ENCODE peak calls at places on chromosome 4, in five cellular contexts. D is C1 segment of cervical spinal cord, G is dorsolateral prefrontal cortex, P is T follicular helper cell, T is iPS-NIHi11. S is an unnamed sample.

GRCh38 chr4:102815981-102816380 is 11.4 kb downstream of the UBE2D3 start:
- DNase-seq in D (no peak), G (no peak), T (peak), P (no peak), S (no peak)

GRCh38 chr4:173258866-173259265 is 75.3 kb downstream of the HMGB2 start:
- DNase-seq in P (no peak), D (no peak), T (no peak), G (no peak), S (no peak)

GRCh38 chr4:108821056-108821925 is 58.4 kb upstream of the ETNPPL start:
- DNase-seq in D (no peak), T (no peak), P (no peak), G (no peak), S (no peak)

GRCh38 chr4:145815626-145816025 is 123.0 kb downstream of the ZNF827 start:
- DNase-seq in P (no peak), D (no peak), G (no peak), T (no peak), S (no peak)

GRCh38 chr4:72463724-72464123 is 105.3 kb downstream of the ADAMTS3 start:
- DNase-seq in P (no peak), G (no peak), T (no peak), D (no peak), S (no peak)

GRCh38 chr4:152536545-152537182 is 772 bp upstream of the FBXW7 start:
- DNase-seq in P (peak), G (no peak), T (peak), D (no peak), S (no peak)

GRCh38 chr4:84031401-84031800 is 467.7 kb downstream of the NKX6-1 start:
- DNase-seq in G (no peak), T (no peak), P (no peak), D (no peak), S (no peak)

GRCh38 chr4:69830529-69831269 is 29.2 kb downstream of the SULT1E1 start:
- DNase-seq in T (no peak), P (no peak), D (no peak), G (no peak), S (no peak)

GRCh38 chr4:42904986-42905385 is 12.5 kb downstream of the GRXCR1 start:
- DNase-seq in T (no peak), D (no peak), G (no peak), P (no peak), S (peak)

GRCh38 chr4:14168919-14169318 is 541.4 kb upstream of the BOD1L1 start:
- DNase-seq in G (no peak), D (no peak), P (no peak), T (no peak), S (no peak)

GRCh38 chr4:158131037-158131436 is 41.8 kb downstream of the GASK1B start:
- DNase-seq in G (no peak), P (no peak), D (no peak), T (no peak), S (no peak)

GRCh38 chr4:86398187-86398586 is 38.3 kb upstream of the MAPK10 start:
- DNase-seq in P (no peak), G (no peak), T (no peak), D (no peak), S (no peak)

GRCh38 chr4:108651068-108651794 is 832 bp downstream of the OSTC start:
- DNase-seq in P (no peak), G (no peak), D (no peak), T (peak), S (no peak)

GRCh38 chr4:13990596-13991589 is 363.4 kb upstream of the BOD1L1 start:
- DNase-seq in T (no peak), D (no peak), P (no peak), G (no peak), S (no peak)

GRCh38 chr4:23923141-23923540 is 33.3 kb upstream of the PPARGC1A start:
- DNase-seq in G (no peak), D (no peak), P (no peak), T (no peak), S (no peak)